ENCODE peak calls at places on chromosomes 16 and 17, in six cellular contexts. One of them, this sample, is unnamed.

GRCh38 chr17:2972749-2973148 is 90.7 kb downstream of the OR1D5 start:
- DNase-seq in KG1: no peak
- DNase-seq in H7: no peak
- DNase-seq in CD4-positive, CD25-positive, alpha-beta regulatory T cell: no peak
- DNase-seq in suprapubic skin: no peak
- DNase-seq in activated CD4-positive, alpha-beta memory T cell treated with anti-CD3 and anti-CD28 coated beads, Interleukin-2, amount 10 ng/mL, durations not matched to agents 7 days and 5 days: no peak
- DNase-seq in this sample: no peak

GRCh38 chr16:71894921-71895678 is at the start of gene IST1:
- DNase-seq in KG1: peak; percentile 94
- DNase-seq in H7: peak; percentile 98
- DNase-seq in CD4-positive, CD25-positive, alpha-beta regulatory T cell: peak; percentile 99
- DNase-seq in suprapubic skin: peak; percentile 98
- DNase-seq in activated CD4-positive, alpha-beta memory T cell treated with anti-CD3 and anti-CD28 coated beads, Interleukin-2, amount 10 ng/mL, durations not matched to agents 7 days and 5 days: peak; percentile 98
- DNase-seq in this sample: peak; percentile 99

GRCh38 chr17:43737722-43738121 is 20.9 kb downstream of the SOST start:
- DNase-seq in KG1: no peak
- DNase-seq in H7: no peak
- DNase-seq in CD4-positive, CD25-positive, alpha-beta regulatory T cell: no peak
- DNase-seq in suprapubic skin: no peak
- DNase-seq in activated CD4-positive, alpha-beta memory T cell treated with anti-CD3 and anti-CD28 coated beads, Interleukin-2, amount 10 ng/mL, durations not matched to agents 7 days and 5 days: no peak
- DNase-seq in this sample: no peak

GRCh38 chr16:35391328-35391727 is 1931.9 kb downstream of the TP53TG3F start:
- DNase-seq in KG1: peak; percentile 11
- DNase-seq in H7: no peak
- DNase-seq in CD4-positive, CD25-positive, alpha-beta regulatory T cell: peak; percentile 1
- DNase-seq in suprapubic skin: no peak
- DNase-seq in activated CD4-positive, alpha-beta memory T cell treated with anti-CD3 and anti-CD28 coated beads, Interleukin-2, amount 10 ng/mL, durations not matched to agents 7 days and 5 days: peak; percentile 19
- DNase-seq in this sample: peak; percentile 30

GRCh38 chr16:4081577-4082021 is 34.6 kb downstream of the ADCY9 start:
- DNase-seq in KG1: no peak
- DNase-seq in H7: no peak
- DNase-seq in CD4-positive, CD25-positive, alpha-beta regulatory T cell: peak; percentile 26
- DNase-seq in suprapubic skin: no peak
- DNase-seq in activated CD4-positive, alpha-beta memory T cell treated with anti-CD3 and anti-CD28 coated beads, Interleukin-2, amount 10 ng/mL, durations not matched to agents 7 days and 5 days: no peak
- DNase-seq in this sample: peak; percentile 41

GRCh38 chr16:77374384-77374783 is 60.5 kb downstream of the ADAMTS18 start:
- DNase-seq in KG1: no peak
- DNase-seq in H7: no peak
- DNase-seq in CD4-positive, CD25-positive, alpha-beta regulatory T cell: no peak
- DNase-seq in suprapubic skin: no peak
- DNase-seq in activated CD4-positive, alpha-beta memory T cell treated with anti-CD3 and anti-CD28 coated beads, Interleukin-2, amount 10 ng/mL, durations not matched to agents 7 days and 5 days: no peak
- DNase-seq in this sample: no peak

GRCh38 chr17:72597354-72598087 is 476.7 kb downstream of the SOX9 start:
- DNase-seq in KG1: no peak
- DNase-seq in H7: no peak
- DNase-seq in CD4-positive, CD25-positive, alpha-beta regulatory T cell: no peak
- DNase-seq in suprapubic skin: no peak
- DNase-seq in activated CD4-positive, alpha-beta memory T cell treated with anti-CD3 and anti-CD28 coated beads, Interleukin-2, amount 10 ng/mL, durations not matched to agents 7 days and 5 days: no peak
- DNase-seq in this sample: no peak

GRCh38 chr17:81365148-81365600 is 30.1 kb upstream of the BAHCC1 start:
- DNase-seq in KG1: no peak
- DNase-seq in H7: peak; percentile 89
- DNase-seq in CD4-positive, CD25-positive, alpha-beta regulatory T cell: no peak
- DNase-seq in suprapubic skin: no peak
- DNase-seq in activated CD4-positive, alpha-beta memory T cell treated with anti-CD3 and anti-CD28 coated beads, Interleukin-2, amount 10 ng/mL, durations not matched to agents 7 days and 5 days: peak; percentile 25
- DNase-seq in this sample: peak; percentile 39

GRCh38 chr16:67395458-67396158 is 2.3 kb upstream of the TPPP3 start:
- DNase-seq in KG1: no peak
- DNase-seq in H7: peak; percentile 71
- DNase-seq in CD4-positive, CD25-positive, alpha-beta regulatory T cell: no peak
- DNase-seq in suprapubic skin: peak; percentile 64
- DNase-seq in activated CD4-positive, alpha-beta memory T cell treated with anti-CD3 and anti-CD28 coated beads, Interleukin-2, amount 10 ng/mL, durations not matched to agents 7 days and 5 days: no peak
- DNase-seq in this sample: no peak

GRCh38 chr17:43753488-43754129 is 5.0 kb downstream of the SOST start:
- DNase-seq in KG1: no peak
- DNase-seq in H7: no peak
- DNase-seq in CD4-positive, CD25-positive, alpha-beta regulatory T cell: no peak
- DNase-seq in suprapubic skin: no peak
- DNase-seq in activated CD4-positive, alpha-beta memory T cell treated with anti-CD3 and anti-CD28 coated beads, Interleukin-2, amount 10 ng/mL, durations not matched to agents 7 days and 5 days: peak; percentile 43
- DNase-seq in this sample: peak; percentile 45

GRCh38 chr17:4583796-4584124 is 569 bp upstream of the SMTNL2 start:
- DNase-seq in KG1: no peak
- DNase-seq in H7: peak; percentile 88
- DNase-seq in CD4-positive, CD25-positive, alpha-beta regulatory T cell: no peak
- DNase-seq in suprapubic skin: no peak
- DNase-seq in activated CD4-positive, alpha-beta memory T cell treated with anti-CD3 and anti-CD28 coated beads, Interleukin-2, amount 10 ng/mL, durations not matched to agents 7 days and 5 days: no peak
- DNase-seq in this sample: no peak

GRCh38 chr16:46885960-46886763 is 2.0 kb downstream of the GPT2 start:
- DNase-seq in KG1: no peak
- DNase-seq in H7: no peak
- DNase-seq in CD4-positive, CD25-positive, alpha-beta regulatory T cell: no peak
- DNase-seq in suprapubic skin: no peak
- DNase-seq in activated CD4-positive, alpha-beta memory T cell treated with anti-CD3 and anti-CD28 coated beads, Interleukin-2, amount 10 ng/mL, durations not matched to agents 7 days and 5 days: no peak
- DNase-seq in this sample: no peak

GRCh38 chr16:14151256-14152030 is 80.3 kb downstream of the MRTFB start:
- DNase-seq in KG1: no peak
- DNase-seq in H7: no peak
- DNase-seq in CD4-positive, CD25-positive, alpha-beta regulatory T cell: no peak
- DNase-seq in suprapubic skin: no peak
- DNase-seq in activated CD4-positive, alpha-beta memory T cell treated with anti-CD3 and anti-CD28 coated beads, Interleukin-2, amount 10 ng/mL, durations not matched to agents 7 days and 5 days: no peak
- DNase-seq in this sample: no peak

GRCh38 chr17:44197980-44198720 is 1.5 kb downstream of the ATXN7L3 start:
- DNase-seq in KG1: peak; percentile 45
- DNase-seq in H7: peak; percentile 72
- DNase-seq in CD4-positive, CD25-positive, alpha-beta regulatory T cell: peak; percentile 90
- DNase-seq in suprapubic skin: peak; percentile 64
- DNase-seq in activated CD4-positive, alpha-beta memory T cell treated with anti-CD3 and anti-CD28 coated beads, Interleukin-2, amount 10 ng/mL, durations not matched to agents 7 days and 5 days: peak; percentile 76
- DNase-seq in this sample: peak; percentile 83

GRCh38 chr16:10539256-10539655 is 41.1 kb downstream of the EMP2 start:
- DNase-seq in KG1: no peak
- DNase-seq in H7: no peak
- DNase-seq in CD4-positive, CD25-positive, alpha-beta regulatory T cell: no peak
- DNase-seq in suprapubic skin: no peak
- DNase-seq in activated CD4-positive, alpha-beta memory T cell treated with anti-CD3 and anti-CD28 coated beads, Interleukin-2, amount 10 ng/mL, durations not matched to agents 7 days and 5 days: no peak
- DNase-seq in this sample: no peak

GRCh38 chr17:62140836-62141235 is 75.8 kb upstream of the MED13 start:
- DNase-seq in KG1: no peak
- DNase-seq in H7: no peak
- DNase-seq in CD4-positive, CD25-positive, alpha-beta regulatory T cell: no peak
- DNase-seq in suprapubic skin: no peak
- DNase-seq in activated CD4-positive, alpha-beta memory T cell treated with anti-CD3 and anti-CD28 coated beads, Interleukin-2, amount 10 ng/mL, durations not matched to agents 7 days and 5 days: no peak
- DNase-seq in this sample: no peak

GRCh38 chr16:81716478-81717210 is 62.4 kb upstream of the PLCG2 start:
- DNase-seq in KG1: no peak
- DNase-seq in H7: no peak
- DNase-seq in CD4-positive, CD25-positive, alpha-beta regulatory T cell: peak; percentile 31
- DNase-seq in suprapubic skin: no peak
- DNase-seq in activated CD4-positive, alpha-beta memory T cell treated with anti-CD3 and anti-CD28 coated beads, Interleukin-2, amount 10 ng/mL, durations not matched to agents 7 days and 5 days: peak; percentile 43
- DNase-seq in this sample: no peak

GRCh38 chr17:6420173-6420641 is 14.7 kb downstream of the AIPL1 start:
- DNase-seq in KG1: no peak
- DNase-seq in H7: peak; percentile 81
- DNase-seq in CD4-positive, CD25-positive, alpha-beta regulatory T cell: peak; percentile 18
- DNase-seq in suprapubic skin: no peak
- DNase-seq in activated CD4-positive, alpha-beta memory T cell treated with anti-CD3 and anti-CD28 coated beads, Interleukin-2, amount 10 ng/mL, durations not matched to agents 7 days and 5 days: no peak
- DNase-seq in this sample: peak; percentile 32

GRCh38 chr16:13823501-13823900 is 96.5 kb upstream of the ERCC4 start:
- DNase-seq in KG1: no peak
- DNase-seq in H7: no peak
- DNase-seq in CD4-positive, CD25-positive, alpha-beta regulatory T cell: no peak
- DNase-seq in suprapubic skin: no peak
- DNase-seq in activated CD4-positive, alpha-beta memory T cell treated with anti-CD3 and anti-CD28 coated beads, Interleukin-2, amount 10 ng/mL, durations not matched to agents 7 days and 5 days: no peak
- DNase-seq in this sample: no peak

GRCh38 chr16:56262148-56262878 is 71.0 kb downstream of the GNAO1 start:
- DNase-seq in KG1: peak; percentile 32
- DNase-seq in H7: no peak
- DNase-seq in CD4-positive, CD25-positive, alpha-beta regulatory T cell: peak; percentile 12
- DNase-seq in suprapubic skin: no peak
- DNase-seq in activated CD4-positive, alpha-beta memory T cell treated with anti-CD3 and anti-CD28 coated beads, Interleukin-2, amount 10 ng/mL, durations not matched to agents 7 days and 5 days: peak; percentile 68
- DNase-seq in this sample: peak; percentile 66

GRCh38 chr17:34406196-34406595 is 43.2 kb upstream of the CCL1 start:
- DNase-seq in KG1: no peak
- DNase-seq in H7: no peak
- DNase-seq in CD4-positive, CD25-positive, alpha-beta regulatory T cell: no peak
- DNase-seq in suprapubic skin: no peak
- DNase-seq in activated CD4-positive, alpha-beta memory T cell treated with anti-CD3 and anti-CD28 coated beads, Interleukin-2, amount 10 ng/mL, durations not matched to agents 7 days and 5 days: no peak
- DNase-seq in this sample: no peak

GRCh38 chr16:59164461-59164860 is 430.3 kb upstream of the GOT2 start:
- DNase-seq in KG1: no peak
- DNase-seq in H7: no peak
- DNase-seq in CD4-positive, CD25-positive, alpha-beta regulatory T cell: no peak
- DNase-seq in suprapubic skin: no peak
- DNase-seq in activated CD4-positive, alpha-beta memory T cell treated with anti-CD3 and anti-CD28 coated beads, Interleukin-2, amount 10 ng/mL, durations not matched to agents 7 days and 5 days: no peak
- DNase-seq in this sample: no peak

GRCh38 chr17:43992641-43993040 is 11.8 kb upstream of the NAGS start:
- DNase-seq in KG1: no peak
- DNase-seq in H7: no peak
- DNase-seq in CD4-positive, CD25-positive, alpha-beta regulatory T cell: no peak
- DNase-seq in suprapubic skin: no peak
- DNase-seq in activated CD4-positive, alpha-beta memory T cell treated with anti-CD3 and anti-CD28 coated beads, Interleukin-2, amount 10 ng/mL, durations not matched to agents 7 days and 5 days: no peak
- DNase-seq in this sample: no peak

GRCh38 chr17:79340286-79340685 is 265.7 kb downstream of the ENGASE start:
- DNase-seq in KG1: no peak
- DNase-seq in H7: no peak
- DNase-seq in CD4-positive, CD25-positive, alpha-beta regulatory T cell: no peak
- DNase-seq in suprapubic skin: no peak
- DNase-seq in activated CD4-positive, alpha-beta memory T cell treated with anti-CD3 and anti-CD28 coated beads, Interleukin-2, amount 10 ng/mL, durations not matched to agents 7 days and 5 days: no peak
- DNase-seq in this sample: no peak

GRCh38 chr17:81043725-81044427 is 8.9 kb downstream of the BAIAP2 start:
- DNase-seq in KG1: no peak
- DNase-seq in H7: peak; percentile 90
- DNase-seq in CD4-positive, CD25-positive, alpha-beta regulatory T cell: no peak
- DNase-seq in suprapubic skin: no peak
- DNase-seq in activated CD4-positive, alpha-beta memory T cell treated with anti-CD3 and anti-CD28 coated beads, Interleukin-2, amount 10 ng/mL, durations not matched to agents 7 days and 5 days: no peak
- DNase-seq in this sample: no peak

GRCh38 chr17:49227436-49228261 is 2.9 kb downstream of the PHOSPHO1 start:
- DNase-seq in KG1: peak; percentile 79
- DNase-seq in H7: peak; percentile 91
- DNase-seq in CD4-positive, CD25-positive, alpha-beta regulatory T cell: peak; percentile 78
- DNase-seq in suprapubic skin: peak; percentile 85
- DNase-seq in activated CD4-positive, alpha-beta memory T cell treated with anti-CD3 and anti-CD28 coated beads, Interleukin-2, amount 10 ng/mL, durations not matched to agents 7 days and 5 days: peak; percentile 81
- DNase-seq in this sample: peak; percentile 88

GRCh38 chr17:77118251-77118928 is 22.4 kb upstream of the SEC14L1 start:
- DNase-seq in KG1: no peak
- DNase-seq in H7: no peak
- DNase-seq in CD4-positive, CD25-positive, alpha-beta regulatory T cell: no peak
- DNase-seq in suprapubic skin: no peak
- DNase-seq in activated CD4-positive, alpha-beta memory T cell treated with anti-CD3 and anti-CD28 coated beads, Interleukin-2, amount 10 ng/mL, durations not matched to agents 7 days and 5 days: no peak
- DNase-seq in this sample: no peak

GRCh38 chr17:80774643-80775281 is 216.9 kb upstream of the CHMP6 start:
- DNase-seq in KG1: peak; percentile 91
- DNase-seq in H7: no peak
- DNase-seq in CD4-positive, CD25-positive, alpha-beta regulatory T cell: peak; percentile 41
- DNase-seq in suprapubic skin: peak; percentile 44
- DNase-seq in activated CD4-positive, alpha-beta memory T cell treated with anti-CD3 and anti-CD28 coated beads, Interleukin-2, amount 10 ng/mL, durations not matched to agents 7 days and 5 days: no peak
- DNase-seq in this sample: peak; percentile 57

GRCh38 chr16:84055801-84056634 is 13.4 kb upstream of the SLC38A8 start:
- DNase-seq in KG1: no peak
- DNase-seq in H7: no peak
- DNase-seq in CD4-positive, CD25-positive, alpha-beta regulatory T cell: no peak
- DNase-seq in suprapubic skin: no peak
- DNase-seq in activated CD4-positive, alpha-beta memory T cell treated with anti-CD3 and anti-CD28 coated beads, Interleukin-2, amount 10 ng/mL, durations not matched to agents 7 days and 5 days: no peak
- DNase-seq in this sample: no peak

GRCh38 chr17:68576811-68577551 is 24.2 kb downstream of the FAM20A start:
- DNase-seq in KG1: no peak
- DNase-seq in H7: no peak
- DNase-seq in CD4-positive, CD25-positive, alpha-beta regulatory T cell: no peak
- DNase-seq in suprapubic skin: no peak
- DNase-seq in activated CD4-positive, alpha-beta memory T cell treated with anti-CD3 and anti-CD28 coated beads, Interleukin-2, amount 10 ng/mL, durations not matched to agents 7 days and 5 days: no peak
- DNase-seq in this sample: no peak

GRCh38 chr16:86034421-86034919 is 135.5 kb downstream of the IRF8 start:
- DNase-seq in KG1: no peak
- DNase-seq in H7: no peak
- DNase-seq in CD4-positive, CD25-positive, alpha-beta regulatory T cell: no peak
- DNase-seq in suprapubic skin: no peak
- DNase-seq in activated CD4-positive, alpha-beta memory T cell treated with anti-CD3 and anti-CD28 coated beads, Interleukin-2, amount 10 ng/mL, durations not matched to agents 7 days and 5 days: no peak
- DNase-seq in this sample: no peak

GRCh38 chr16:87854053-87854906 is 15.0 kb downstream of the SLC7A5 start:
- DNase-seq in KG1: no peak
- DNase-seq in H7: peak; percentile 85
- DNase-seq in CD4-positive, CD25-positive, alpha-beta regulatory T cell: no peak
- DNase-seq in suprapubic skin: no peak
- DNase-seq in activated CD4-positive, alpha-beta memory T cell treated with anti-CD3 and anti-CD28 coated beads, Interleukin-2, amount 10 ng/mL, durations not matched to agents 7 days and 5 days: no peak
- DNase-seq in this sample: no peak

GRCh38 chr17:42337442-42337841 is 49.1 kb downstream of the STAT5A start:
- DNase-seq in KG1: no peak
- DNase-seq in H7: no peak
- DNase-seq in CD4-positive, CD25-positive, alpha-beta regulatory T cell: peak; percentile 73
- DNase-seq in suprapubic skin: no peak
- DNase-seq in activated CD4-positive, alpha-beta memory T cell treated with anti-CD3 and anti-CD28 coated beads, Interleukin-2, amount 10 ng/mL, durations not matched to agents 7 days and 5 days: peak; percentile 86
- DNase-seq in this sample: peak; percentile 87

This sample was measured in activated CD8-positive, alpha-beta T cell treated with anti-CD3 and anti-CD28 coated beads, Interleukin-2, amount 10 ng/mL, durations not matched to agents 7 days and 5 days.